ENCODE peak calls at places on chromosome 16, in seven cellular contexts. V is bronchial epithelial cell, Y is uterus, C is HFFc6, D is AG10803, I is AG04449, M is brain microvascular endothelial cell. L is an unnamed sample.

GRCh38 chr16:13811834-13812233 is 108.1 kb upstream of the ERCC4 start:
- DNase-seq in I (no peak), M (no peak), Y (no peak), V (no peak), C (no peak), D (no peak), L (peak)

GRCh38 chr16:87043273-87044030 is 273.7 kb downstream of the C16orf95 start:
- DNase-seq in M (no peak), I (no peak), V (no peak), D (peak), Y (no peak), C (no peak), L (no peak)

GRCh38 chr16:57815987-57816745 is 13.9 kb upstream of the KIFC3 start:
- DNase-seq in D (peak), M (peak), V (peak), I (peak), Y (peak), C (peak), L (peak)

GRCh38 chr16:57701759-57702371 is 7.3 kb downstream of the DRC7 start:
- DNase-seq in Y (peak), I (no peak), D (no peak), V (no peak), M (no peak), C (no peak), L (no peak)

GRCh38 chr16:88871730-88872416 is 5.4 kb upstream of the PABPN1L start:
- DNase-seq in I (no peak), C (no peak), Y (no peak), M (no peak), D (no peak), V (no peak), L (no peak)

GRCh38 chr16:51112311-51112710 is 38.8 kb downstream of the SALL1 start:
- DNase-seq in C (no peak), D (no peak), Y (no peak), M (no peak), I (no peak), V (no peak), L (no peak)

GRCh38 chr16:87390641-87391323 is 1.4 kb upstream of the MAP1LC3B start:
- DNase-seq in C (no peak), V (no peak), D (no peak), Y (peak), M (no peak), I (no peak), L (no peak)

GRCh38 chr16:70611785-70612303 is 34.5 kb upstream of the IL34 start:
- DNase-seq in D (no peak), V (no peak), Y (no peak), I (no peak), C (no peak), M (no peak), L (no peak)

GRCh38 chr16:76265434-76266045 is 11.7 kb upstream of the CNTNAP4 start:
- DNase-seq in I (no peak), M (no peak), V (peak), C (no peak), D (no peak), Y (no peak), L (peak)

GRCh38 chr16:12612598-12613101 is 191.0 kb downstream of the CPPED1 start:
- DNase-seq in I (no peak), Y (no peak), V (peak), M (no peak), C (no peak), D (no peak), L (peak)

GRCh38 chr16:81071816-81072215 is 5.2 kb downstream of the C16orf46 start:
- DNase-seq in V (peak), I (no peak), M (peak), D (no peak), C (peak), Y (no peak), L (peak)

GRCh38 chr16:8855972-8856371 is 12.8 kb downstream of the CARHSP1 start:
- DNase-seq in V (no peak), C (no peak), I (no peak), Y (no peak), M (no peak), D (no peak), L (no peak)

GRCh38 chr16:30526137-30526822 is at the start of gene ZNF768:
- DNase-seq in V (no peak), C (peak), D (no peak), I (no peak), Y (peak), M (no peak), L (no peak)

GRCh38 chr16:88633684-88634140 is 4.7 kb upstream of the IL17C start:
- DNase-seq in Y (no peak), I (no peak), C (no peak), M (peak), V (peak), D (no peak), L (peak)

GRCh38 chr16:51707666-51708065 is 556.6 kb upstream of the SALL1 start:
- DNase-seq in V (no peak), M (no peak), Y (no peak), D (no peak), I (no peak), C (no peak), L (no peak)

DNA sequence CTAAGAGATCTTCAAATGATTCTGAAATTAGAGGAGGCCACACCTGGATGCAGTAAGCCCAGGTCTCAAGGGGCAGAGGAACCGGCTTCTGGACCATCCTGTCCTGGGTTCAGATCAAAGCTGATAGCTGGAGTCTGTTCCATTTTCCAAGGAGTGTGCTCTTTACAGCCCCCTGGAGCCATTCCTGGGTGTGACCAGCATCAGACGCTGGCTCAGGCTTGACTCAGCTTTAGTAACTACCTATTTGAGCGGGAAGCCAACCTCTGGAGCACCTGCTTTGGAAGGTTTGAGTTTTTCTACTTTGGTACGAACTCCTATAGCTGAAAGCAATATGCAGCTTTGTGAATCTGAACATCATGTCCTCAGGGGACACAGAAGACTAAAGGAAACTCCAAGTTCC is 12.9 kb upstream of the BBS2 start:
- DNase-seq in V (no peak), C (no peak), D (no peak), I (no peak), Y (no peak), M (no peak), L (no peak)
- TF ChIP-seq CTCF in V (no peak), C (peak), D (no peak), I (no peak), Y (no peak), M (peak), L (no peak)

GRCh38 chr16:68384293-68385255 is 63.7 kb downstream of the SMPD3 start:
- DNase-seq in M (no peak), D (no peak), V (no peak), Y (no peak), I (no peak), C (no peak), L (no peak)
- TF ChIP-seq CTCF in M (no peak), D (no peak), V (no peak), Y (no peak), I (no peak), C (no peak), L (no peak)

DNA sequence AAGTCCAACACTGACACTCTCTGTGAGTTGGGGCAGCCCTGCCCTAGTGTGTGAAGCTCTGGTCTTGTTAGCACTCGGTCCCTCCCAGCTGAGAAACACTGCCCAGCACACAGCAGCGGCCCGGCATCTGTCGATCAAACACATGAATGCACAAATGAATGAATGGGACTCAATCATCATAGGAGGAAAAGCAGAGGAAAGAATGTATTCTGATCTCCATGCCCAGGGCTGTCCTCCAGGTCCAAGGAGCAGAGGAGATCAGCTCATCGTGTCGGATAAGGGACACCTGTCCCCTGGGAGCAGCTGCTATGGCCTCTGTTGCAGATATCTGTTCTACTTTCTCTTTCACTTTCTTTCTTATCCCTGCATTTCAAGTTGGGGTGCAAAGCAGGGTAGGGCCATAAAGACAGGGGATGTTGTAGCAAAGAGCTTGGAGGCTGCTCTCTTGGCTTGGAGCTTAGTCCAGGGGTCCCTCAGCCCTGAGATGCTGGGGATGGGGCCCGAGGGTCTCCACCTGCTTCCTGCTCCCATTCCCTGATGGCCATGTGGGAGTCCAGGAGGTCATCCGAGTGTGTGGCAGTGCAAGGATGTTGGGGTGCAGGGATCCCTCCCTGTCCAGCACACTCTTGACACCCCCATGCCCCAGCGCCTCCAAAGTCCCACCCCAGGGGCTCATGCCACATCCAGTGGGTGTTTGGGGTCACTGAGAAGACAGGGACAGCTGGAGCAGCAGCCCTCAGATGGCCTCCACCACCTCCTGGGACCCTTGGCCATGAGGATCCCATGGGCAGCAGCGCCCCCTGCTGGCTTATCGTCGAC is 88.2 kb downstream of the IRF8 start:
- DNase-seq in M (no peak), I (no peak), V (no peak), C (no peak), Y (no peak), D (no peak), L (peak)
- TF ChIP-seq CTCF in M (peak), I (peak), V (peak), C (peak), Y (peak), D (peak), L (peak)

GRCh38 chr16:49886554-49887121 is 30.7 kb upstream of the ZNF423 start:
- DNase-seq in D (no peak), Y (no peak), M (no peak), C (no peak), V (no peak), I (no peak), L (no peak)

GRCh38 chr16:49889725-49890397 is 33.9 kb upstream of the ZNF423 start:
- DNase-seq in V (peak), C (no peak), M (no peak), D (peak), Y (no peak), I (no peak), L (peak)

DNA sequence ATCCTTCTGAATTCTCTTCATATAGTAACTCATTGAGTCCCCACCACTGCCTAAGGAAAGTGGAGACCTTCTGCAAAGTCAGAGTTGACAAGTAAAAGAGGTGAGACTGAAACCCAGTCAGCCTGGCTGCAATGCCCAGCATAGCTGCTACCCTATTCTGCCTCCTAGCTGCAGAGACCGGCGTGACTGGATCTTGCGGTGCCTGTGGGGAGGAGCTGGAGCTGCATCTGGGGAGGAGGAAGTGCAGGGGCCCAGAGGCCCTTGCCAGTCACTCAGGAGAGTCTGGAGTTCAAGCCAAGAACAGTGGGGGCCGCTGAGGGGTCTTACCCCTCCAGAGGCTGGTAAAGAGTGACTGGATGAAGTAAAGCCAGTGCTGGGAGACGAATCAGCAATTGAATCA is 35.0 kb upstream of the ZNF423 start:
- DNase-seq in V (no peak), D (no peak), I (no peak), M (no peak), C (no peak), Y (no peak), L (no peak)
- TF ChIP-seq CTCF in V (no peak), D (no peak), I (peak), M (peak), C (peak), Y (peak), L (no peak)

GRCh38 chr16:27243725-27244362 is 24.7 kb downstream of the NSMCE1 start:
- DNase-seq in Y (no peak), I (no peak), V (no peak), D (no peak), M (no peak), C (no peak), L (no peak)

GRCh38 chr16:27242398-27242797 is 26.2 kb downstream of the NSMCE1 start:
- DNase-seq in C (no peak), V (no peak), M (no peak), Y (no peak), I (no peak), D (no peak), L (no peak)

GRCh38 chr16:27241658-27242057 is 26.9 kb downstream of the NSMCE1 start:
- DNase-seq in D (no peak), I (no peak), Y (no peak), C (no peak), M (peak), V (no peak), L (no peak)

GRCh38 chr16:27244363-27244755 is 24.2 kb downstream of the NSMCE1 start:
- DNase-seq in M (no peak), I (no peak), V (no peak), D (no peak), Y (no peak), C (no peak), L (no peak)

GRCh38 chr16:27242868-27243590 is 25.5 kb downstream of the NSMCE1 start:
- DNase-seq in Y (peak), I (peak), M (peak), D (peak), C (peak), V (no peak), L (no peak)
- TF ChIP-seq CTCF in Y (no peak), I (no peak), M (peak), D (peak), C (peak), V (no peak), L (no peak)

DNA sequence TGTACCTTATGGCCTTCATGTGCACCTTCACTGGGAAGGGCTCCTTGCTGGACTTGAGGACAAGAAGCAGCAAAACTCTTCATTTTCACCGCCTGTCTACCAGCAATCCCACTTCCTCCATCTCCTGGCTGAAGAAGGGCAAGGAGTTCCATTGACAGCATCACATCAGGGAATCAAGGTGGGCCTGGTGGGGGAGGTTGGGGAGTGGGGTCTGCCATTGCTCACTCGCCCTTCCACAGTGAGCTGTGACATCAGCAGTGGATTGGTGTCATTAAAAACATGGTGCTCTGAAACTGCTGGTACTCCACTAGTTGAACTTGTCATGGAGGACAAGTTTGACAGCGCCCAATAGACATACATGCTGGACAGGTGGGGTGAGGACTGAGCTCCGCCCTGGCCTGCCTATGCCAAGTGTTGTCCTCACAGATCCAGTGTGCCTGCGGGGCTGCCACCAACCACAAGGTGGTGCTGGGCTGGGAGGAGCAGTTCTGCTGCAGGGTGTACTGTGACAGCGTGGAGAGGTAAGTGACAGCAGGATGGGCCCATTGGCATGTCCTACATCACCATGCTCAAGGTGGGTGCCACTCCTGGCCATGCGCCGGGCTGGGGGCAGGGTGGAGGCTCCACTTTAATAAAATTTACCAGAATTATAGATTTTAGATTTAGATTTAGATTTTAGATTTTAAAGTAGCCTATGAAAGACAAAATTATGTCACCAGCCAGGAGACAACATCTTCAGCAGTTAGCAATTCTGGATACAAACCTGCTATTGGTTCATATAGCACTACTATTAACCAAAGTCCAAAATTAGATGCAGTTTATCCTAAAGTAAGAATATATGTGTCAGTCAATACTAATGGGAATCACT is 1729.1 kb downstream of the TP53TG3F start:
- DNase-seq in M (no peak), V (peak), C (peak), D (no peak), Y (no peak), I (no peak), L (peak)
- TF ChIP-seq CTCF in M (peak), V (no peak), C (peak), D (no peak), Y (no peak), I (no peak), L (peak)

GRCh38 chr16:72837846-72838661 is 209.9 kb downstream of the ZFHX3 start:
- DNase-seq in C (no peak), I (no peak), D (no peak), M (no peak), Y (no peak), V (no peak), L (no peak)
- TF ChIP-seq CTCF in C (no peak), I (no peak), D (no peak), M (peak), Y (no peak), V (no peak), L (no peak)

GRCh38 chr16:11100239-11100750 is 155.7 kb downstream of the SOCS1 start:
- DNase-seq in M (peak), I (no peak), Y (peak), V (no peak), D (peak), C (peak), L (peak)
- TF ChIP-seq CTCF in M (peak), I (peak), Y (peak), V (no peak), D (peak), C (peak), L (no peak)

L was measured in MCF 10A.